ENCODE peak calls at places on chromosomes 13 and 19, in four cellular contexts. One of them, this sample, is unnamed.

GRCh38 chr19:43667524-43668405 is 2.2 kb downstream of the PLAUR start:
- DNase-seq in H9: no peak
- DNase-seq in PC-3: no peak
- DNase-seq in activated CD4-positive, alpha-beta T cell treated with anti-CD3 and anti-CD28 coated beads, Interleukin-2, amount 10 ng/mL, durations not matched to agents 7 days and 5 days: no peak
- DNase-seq in this sample: no peak

GRCh38 chr19:45528744-45529453 is 21.6 kb downstream of the VASP start:
- DNase-seq in H9: peak
- DNase-seq in PC-3: peak
- DNase-seq in activated CD4-positive, alpha-beta T cell treated with anti-CD3 and anti-CD28 coated beads, Interleukin-2, amount 10 ng/mL, durations not matched to agents 7 days and 5 days: no peak
- DNase-seq in this sample: peak

GRCh38 chr19:48681127-48681470 is 8.3 kb upstream of the NTN5 start:
- DNase-seq in H9: no peak
- DNase-seq in PC-3: no peak
- DNase-seq in activated CD4-positive, alpha-beta T cell treated with anti-CD3 and anti-CD28 coated beads, Interleukin-2, amount 10 ng/mL, durations not matched to agents 7 days and 5 days: no peak
- DNase-seq in this sample: no peak

GRCh38 chr19:31220540-31220939 is 128.7 kb downstream of the TSHZ3 start:
- DNase-seq in H9: peak
- DNase-seq in PC-3: no peak
- DNase-seq in activated CD4-positive, alpha-beta T cell treated with anti-CD3 and anti-CD28 coated beads, Interleukin-2, amount 10 ng/mL, durations not matched to agents 7 days and 5 days: peak
- DNase-seq in this sample: no peak

GRCh38 chr13:29362849-29363604 is 232.5 kb downstream of the SLC7A1 start:
- DNase-seq in H9: peak
- DNase-seq in PC-3: peak
- DNase-seq in activated CD4-positive, alpha-beta T cell treated with anti-CD3 and anti-CD28 coated beads, Interleukin-2, amount 10 ng/mL, durations not matched to agents 7 days and 5 days: peak
- DNase-seq in this sample: peak

GRCh38 chr13:113647351-113648217 is 10.4 kb downstream of the ATP4B start:
- DNase-seq in H9: no peak
- DNase-seq in PC-3: peak
- DNase-seq in activated CD4-positive, alpha-beta T cell treated with anti-CD3 and anti-CD28 coated beads, Interleukin-2, amount 10 ng/mL, durations not matched to agents 7 days and 5 days: no peak
- DNase-seq in this sample: peak

GRCh38 chr19:5953034-5953589 is 24.8 kb downstream of the RANBP3 start:
- DNase-seq in H9: no peak
- DNase-seq in PC-3: no peak
- DNase-seq in activated CD4-positive, alpha-beta T cell treated with anti-CD3 and anti-CD28 coated beads, Interleukin-2, amount 10 ng/mL, durations not matched to agents 7 days and 5 days: no peak
- DNase-seq in this sample: no peak

GRCh38 chr13:46866150-46866549 is 30.7 kb downstream of the HTR2A start:
- DNase-seq in H9: peak
- DNase-seq in PC-3: peak
- DNase-seq in activated CD4-positive, alpha-beta T cell treated with anti-CD3 and anti-CD28 coated beads, Interleukin-2, amount 10 ng/mL, durations not matched to agents 7 days and 5 days: no peak
- DNase-seq in this sample: no peak

GRCh38 chr13:50994651-50995050 is 85.1 kb downstream of the RNASEH2B start:
- DNase-seq in H9: peak
- DNase-seq in PC-3: no peak
- DNase-seq in activated CD4-positive, alpha-beta T cell treated with anti-CD3 and anti-CD28 coated beads, Interleukin-2, amount 10 ng/mL, durations not matched to agents 7 days and 5 days: no peak
- DNase-seq in this sample: no peak